ENCODE peak calls at places on chromosomes 1 and 21, in nine cellular contexts. One of them, this sample, is unnamed.
A peak's percentile ranks its signal among the peaks of the same experiment; 100 is the strongest.

GRCh38 chr1:178241057-178241456 is 147.2 kb downstream of the RASAL2 start:
- DNase-seq in NB4: no peak
- DNase-seq in A549: no peak
- DNase-seq in neural crest cell: no peak
- DNase-seq in esophagus muscularis mucosa: no peak
- DNase-seq in heart left ventricle: no peak
- DNase-seq in Calu3: no peak
- DNase-seq in fibroblast of the aortic adventitia: peak; percentile 62
- DNase-seq in choroid plexus epithelial cell: peak; percentile 78
- DNase-seq in this sample: no peak

GRCh38 chr1:212814989-212815388 is 23.3 kb downstream of the TATDN3 start:
- DNase-seq in NB4: peak; percentile 37
- DNase-seq in A549: no peak
- DNase-seq in neural crest cell: peak; percentile 22
- DNase-seq in esophagus muscularis mucosa: no peak
- DNase-seq in heart left ventricle: no peak
- DNase-seq in Calu3: peak; percentile 47
- DNase-seq in fibroblast of the aortic adventitia: peak; percentile 35
- DNase-seq in choroid plexus epithelial cell: peak; percentile 49
- DNase-seq in this sample: no peak

GRCh38 chr1:30763654-30764248 is 6.2 kb upstream of the LAPTM5 start:
- DNase-seq in NB4: no peak
- DNase-seq in A549: no peak
- DNase-seq in neural crest cell: no peak
- DNase-seq in esophagus muscularis mucosa: no peak
- DNase-seq in heart left ventricle: no peak
- DNase-seq in Calu3: no peak
- DNase-seq in fibroblast of the aortic adventitia: no peak
- DNase-seq in choroid plexus epithelial cell: peak; percentile 24
- DNase-seq in this sample: peak; percentile 65

GRCh38 chr21:41477641-41478318 is 30.2 kb downstream of the TMPRSS2 start:
- DNase-seq in NB4: no peak
- DNase-seq in A549: no peak
- DNase-seq in neural crest cell: peak; percentile 22
- DNase-seq in esophagus muscularis mucosa: no peak
- DNase-seq in heart left ventricle: no peak
- DNase-seq in Calu3: no peak
- DNase-seq in fibroblast of the aortic adventitia: no peak
- DNase-seq in choroid plexus epithelial cell: no peak
- DNase-seq in this sample: no peak

GRCh38 chr1:102937401-102937800 is 170.9 kb downstream of the COL11A1 start:
- DNase-seq in NB4: no peak
- DNase-seq in A549: no peak
- DNase-seq in neural crest cell: no peak
- DNase-seq in esophagus muscularis mucosa: no peak
- DNase-seq in heart left ventricle: no peak
- DNase-seq in Calu3: no peak
- DNase-seq in fibroblast of the aortic adventitia: no peak
- DNase-seq in choroid plexus epithelial cell: no peak
- DNase-seq in this sample: no peak

GRCh38 chr1:177091036-177091435 is 73.5 kb downstream of the ASTN1 start:
- DNase-seq in NB4: no peak
- DNase-seq in A549: no peak
- DNase-seq in neural crest cell: no peak
- DNase-seq in esophagus muscularis mucosa: no peak
- DNase-seq in heart left ventricle: no peak
- DNase-seq in Calu3: no peak
- DNase-seq in fibroblast of the aortic adventitia: no peak
- DNase-seq in choroid plexus epithelial cell: peak; percentile 9
- DNase-seq in this sample: no peak

GRCh38 chr1:89762801-89763648 is 57.8 kb upstream of the LRRC8D start:
- DNase-seq in NB4: peak; percentile 90
- DNase-seq in A549: peak; percentile 67
- DNase-seq in neural crest cell: peak; percentile 87
- DNase-seq in esophagus muscularis mucosa: peak; percentile 96
- DNase-seq in heart left ventricle: peak; percentile 90
- DNase-seq in Calu3: peak; percentile 85
- DNase-seq in fibroblast of the aortic adventitia: peak; percentile 84
- DNase-seq in choroid plexus epithelial cell: peak; percentile 89
- DNase-seq in this sample: peak; percentile 68

GRCh38 chr21:17732306-17732705 is 86.8 kb downstream of the C21orf91 start:
- DNase-seq in NB4: no peak
- DNase-seq in A549: no peak
- DNase-seq in neural crest cell: no peak
- DNase-seq in esophagus muscularis mucosa: no peak
- DNase-seq in heart left ventricle: no peak
- DNase-seq in Calu3: no peak
- DNase-seq in fibroblast of the aortic adventitia: peak; percentile 3
- DNase-seq in choroid plexus epithelial cell: peak; percentile 73
- DNase-seq in this sample: no peak

DNA sequence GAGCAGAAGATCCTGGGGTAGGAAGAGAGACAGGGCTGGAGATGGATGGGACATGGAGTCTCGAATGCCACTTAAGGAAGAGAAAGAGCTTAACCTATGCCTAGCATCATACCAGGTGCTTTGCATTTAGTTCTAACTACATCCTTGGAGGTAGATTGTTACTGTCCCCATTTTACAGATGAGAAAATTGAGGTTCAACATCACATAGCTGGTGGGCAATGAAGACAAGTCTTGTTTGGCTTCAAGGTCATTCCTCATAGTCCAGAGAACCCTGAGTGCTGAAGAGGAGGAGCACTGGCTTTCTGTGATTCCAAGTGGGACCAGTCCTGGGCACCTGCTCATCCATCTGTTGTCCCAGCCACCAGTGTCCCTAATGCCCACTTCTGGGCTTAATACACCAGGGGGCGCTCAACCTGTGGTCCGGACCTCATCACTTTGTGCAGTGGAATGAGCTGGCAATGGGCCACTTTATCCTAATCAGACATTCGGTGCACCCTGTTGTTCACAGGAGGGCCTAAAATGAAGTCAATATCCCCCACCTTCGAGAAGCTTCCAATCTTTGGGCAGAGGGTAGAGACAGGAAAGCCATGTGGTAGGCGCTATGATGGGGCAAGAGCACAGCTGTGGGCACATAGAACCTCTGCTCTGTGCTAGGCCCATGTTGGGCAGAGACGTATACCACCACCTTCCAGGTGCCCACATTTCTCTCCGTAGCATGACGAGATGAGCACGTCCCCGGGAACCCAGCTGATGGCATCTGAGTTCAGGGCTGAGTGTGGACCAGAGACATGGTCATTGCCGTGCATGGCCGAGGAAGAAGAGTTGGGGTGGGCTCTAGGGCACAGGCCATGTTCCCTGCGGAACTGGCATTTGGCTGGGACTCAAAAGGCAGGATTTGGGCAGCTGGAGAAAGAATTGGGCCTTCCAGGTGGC is 9.2 kb downstream of the RPS6KA1 start:
- DNase-seq in NB4: peak; percentile 75
- DNase-seq in A549: peak; percentile 51
- DNase-seq in neural crest cell: peak; percentile 32
- DNase-seq in esophagus muscularis mucosa: no peak
- DNase-seq in heart left ventricle: no peak
- DNase-seq in Calu3: peak; percentile 47
- DNase-seq in fibroblast of the aortic adventitia: peak; percentile 38
- DNase-seq in choroid plexus epithelial cell: peak; percentile 49
- DNase-seq in this sample: no peak
- TF ChIP-seq CTCF in NB4: peak; percentile 47
- TF ChIP-seq CTCF in A549: peak; percentile 37
- TF ChIP-seq CTCF in neural crest cell: peak; percentile 53
- TF ChIP-seq CTCF in esophagus muscularis mucosa: no peak
- TF ChIP-seq CTCF in heart left ventricle: peak; percentile 43
- TF ChIP-seq CTCF in Calu3: peak; percentile 15
- TF ChIP-seq CTCF in fibroblast of the aortic adventitia: peak; percentile 51
- TF ChIP-seq CTCF in choroid plexus epithelial cell: peak; percentile 68
- TF ChIP-seq CTCF in this sample: no peak

GRCh38 chr21:38805282-38806152 is at the start of gene ETS2:
- DNase-seq in NB4: peak; percentile 95
- DNase-seq in A549: peak; percentile 56
- DNase-seq in neural crest cell: peak; percentile 70
- DNase-seq in esophagus muscularis mucosa: peak; percentile 95
- DNase-seq in heart left ventricle: peak; percentile 95
- DNase-seq in Calu3: peak; percentile 85
- DNase-seq in fibroblast of the aortic adventitia: peak; percentile 92
- DNase-seq in choroid plexus epithelial cell: peak; percentile 95
- DNase-seq in this sample: peak; percentile 90
- TF ChIP-seq CTCF in NB4: no peak
- TF ChIP-seq CTCF in A549: no peak
- TF ChIP-seq CTCF in neural crest cell: peak; percentile 28
- TF ChIP-seq CTCF in esophagus muscularis mucosa: no peak
- TF ChIP-seq CTCF in heart left ventricle: peak; percentile 16
- TF ChIP-seq CTCF in Calu3: no peak
- TF ChIP-seq CTCF in fibroblast of the aortic adventitia: peak; percentile 0
- TF ChIP-seq CTCF in choroid plexus epithelial cell: peak; percentile 7
- TF ChIP-seq CTCF in this sample: no peak

DNA sequence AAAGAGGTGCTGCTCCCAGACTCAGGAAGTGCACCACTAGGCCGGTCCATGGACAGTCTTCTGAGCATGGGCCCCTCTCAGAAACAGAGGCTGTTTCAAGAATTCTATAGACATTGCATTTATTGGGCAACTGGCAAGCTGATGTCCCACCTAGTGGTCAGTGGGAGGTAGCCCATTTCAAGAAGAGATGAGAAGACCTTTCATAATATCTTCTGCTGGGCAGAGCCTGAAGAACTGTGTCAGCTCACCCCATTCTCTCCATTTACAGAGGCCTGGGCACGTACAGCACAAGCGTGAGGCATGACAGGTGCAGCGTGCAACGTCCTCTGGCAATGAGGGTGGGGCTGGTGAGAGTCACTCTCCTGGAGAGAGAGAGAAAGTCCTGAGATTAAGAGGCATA is 216.0 kb downstream of the DYRK1A start:
- DNase-seq in NB4: peak; percentile 65
- DNase-seq in A549: peak; percentile 33
- DNase-seq in neural crest cell: no peak
- DNase-seq in esophagus muscularis mucosa: no peak
- DNase-seq in heart left ventricle: no peak
- DNase-seq in Calu3: peak; percentile 39
- DNase-seq in fibroblast of the aortic adventitia: peak; percentile 77
- DNase-seq in choroid plexus epithelial cell: peak; percentile 89
- DNase-seq in this sample: peak; percentile 22
- TF ChIP-seq CTCF in NB4: peak; percentile 61
- TF ChIP-seq CTCF in A549: peak; percentile 36
- TF ChIP-seq CTCF in neural crest cell: peak; percentile 62
- TF ChIP-seq CTCF in esophagus muscularis mucosa: peak; percentile 67
- TF ChIP-seq CTCF in heart left ventricle: peak; percentile 59
- TF ChIP-seq CTCF in Calu3: peak; percentile 22
- TF ChIP-seq CTCF in fibroblast of the aortic adventitia: peak; percentile 82
- TF ChIP-seq CTCF in choroid plexus epithelial cell: peak; percentile 93
- TF ChIP-seq CTCF in this sample: peak; percentile 55

GRCh38 chr21:35615325-35615724 is 445.0 kb downstream of the SETD4 start:
- DNase-seq in NB4: peak; percentile 18
- DNase-seq in A549: no peak
- DNase-seq in neural crest cell: no peak
- DNase-seq in esophagus muscularis mucosa: no peak
- DNase-seq in heart left ventricle: no peak
- DNase-seq in Calu3: no peak
- DNase-seq in fibroblast of the aortic adventitia: no peak
- DNase-seq in choroid plexus epithelial cell: no peak
- DNase-seq in this sample: no peak

GRCh38 chr21:35617491-35617890 is 442.8 kb downstream of the SETD4 start:
- DNase-seq in NB4: no peak
- DNase-seq in A549: no peak
- DNase-seq in neural crest cell: no peak
- DNase-seq in esophagus muscularis mucosa: no peak
- DNase-seq in heart left ventricle: no peak
- DNase-seq in Calu3: no peak
- DNase-seq in fibroblast of the aortic adventitia: no peak
- DNase-seq in choroid plexus epithelial cell: no peak
- DNase-seq in this sample: no peak

GRCh38 chr21:35619184-35619583 is 441.1 kb downstream of the SETD4 start:
- DNase-seq in NB4: peak; percentile 8
- DNase-seq in A549: no peak
- DNase-seq in neural crest cell: no peak
- DNase-seq in esophagus muscularis mucosa: no peak
- DNase-seq in heart left ventricle: no peak
- DNase-seq in Calu3: no peak
- DNase-seq in fibroblast of the aortic adventitia: peak; percentile 68
- DNase-seq in choroid plexus epithelial cell: peak; percentile 43
- DNase-seq in this sample: no peak

GRCh38 chr21:35614412-35614901 is 445.9 kb downstream of the SETD4 start:
- DNase-seq in NB4: peak; percentile 37
- DNase-seq in A549: no peak
- DNase-seq in neural crest cell: no peak
- DNase-seq in esophagus muscularis mucosa: no peak
- DNase-seq in heart left ventricle: no peak
- DNase-seq in Calu3: no peak
- DNase-seq in fibroblast of the aortic adventitia: peak; percentile 67
- DNase-seq in choroid plexus epithelial cell: no peak
- DNase-seq in this sample: no peak

DNA sequence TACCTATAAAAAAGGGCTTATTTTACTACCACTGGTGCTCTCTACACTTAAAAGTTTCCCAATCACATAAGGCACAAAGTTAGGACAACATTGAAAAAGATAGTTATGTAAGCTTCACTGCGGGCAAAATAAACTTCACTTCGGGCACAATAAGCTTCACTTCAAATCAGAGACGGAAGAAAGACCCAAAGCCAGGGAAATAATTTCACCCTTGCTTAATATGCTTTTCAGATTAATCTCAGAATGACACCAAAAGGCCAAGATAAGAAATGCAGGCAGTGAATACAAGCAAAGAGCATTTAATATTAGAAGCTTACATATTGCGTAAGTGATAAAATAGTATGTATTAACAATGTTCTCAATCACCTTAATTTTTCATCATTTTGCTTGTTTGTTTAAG is 444.2 kb downstream of the SETD4 start:
- DNase-seq in NB4: peak; percentile 56
- DNase-seq in A549: peak; percentile 1
- DNase-seq in neural crest cell: no peak
- DNase-seq in esophagus muscularis mucosa: no peak
- DNase-seq in heart left ventricle: no peak
- DNase-seq in Calu3: no peak
- DNase-seq in fibroblast of the aortic adventitia: peak; percentile 87
- DNase-seq in choroid plexus epithelial cell: peak; percentile 79
- DNase-seq in this sample: no peak
- TF ChIP-seq CTCF in NB4: peak; percentile 24
- TF ChIP-seq CTCF in A549: peak; percentile 27
- TF ChIP-seq CTCF in neural crest cell: peak; percentile 30
- TF ChIP-seq CTCF in esophagus muscularis mucosa: peak; percentile 21
- TF ChIP-seq CTCF in heart left ventricle: peak; percentile 28
- TF ChIP-seq CTCF in Calu3: no peak
- TF ChIP-seq CTCF in fibroblast of the aortic adventitia: peak; percentile 61
- TF ChIP-seq CTCF in choroid plexus epithelial cell: peak; percentile 61
- TF ChIP-seq CTCF in this sample: no peak

This sample was measured in gastrocnemius medialis.